ENCODE peak calls at places on chromosome 18, in seven cellular contexts. One of them, this sample, is unnamed.

GRCh38 chr18:74817576-74817975 is 219.9 kb downstream of the ZNF407 start:
- DNase-seq in H9: no peak
- DNase-seq in HCT116: no peak
- DNase-seq in DND-41: no peak
- DNase-seq in SK-N-SH: no peak
- DNase-seq in Karpas-422: no peak
- DNase-seq in neural progenitor cell: no peak
- DNase-seq in this sample: no peak

GRCh38 chr18:7896164-7896563 is 329.0 kb downstream of the PTPRM start:
- DNase-seq in H9: no peak
- DNase-seq in HCT116: no peak
- DNase-seq in DND-41: no peak
- DNase-seq in SK-N-SH: no peak
- DNase-seq in Karpas-422: no peak
- DNase-seq in neural progenitor cell: no peak
- DNase-seq in this sample: no peak

GRCh38 chr18:11976882-11977281 is 4.4 kb upstream of the IMPA2 start:
- DNase-seq in H9: no peak
- DNase-seq in HCT116: no peak
- DNase-seq in DND-41: no peak
- DNase-seq in SK-N-SH: no peak
- DNase-seq in Karpas-422: no peak
- DNase-seq in neural progenitor cell: no peak
- DNase-seq in this sample: no peak

GRCh38 chr18:77197073-77197472 is 52.6 kb upstream of the GALR1 start:
- DNase-seq in H9: peak; percentile 46
- DNase-seq in HCT116: peak; percentile 13
- DNase-seq in DND-41: no peak
- DNase-seq in SK-N-SH: no peak
- DNase-seq in Karpas-422: peak; percentile 73
- DNase-seq in neural progenitor cell: no peak
- DNase-seq in this sample: no peak

GRCh38 chr18:59279722-59280121 is 6.5 kb upstream of the RAX start:
- DNase-seq in H9: no peak
- DNase-seq in HCT116: no peak
- DNase-seq in DND-41: no peak
- DNase-seq in SK-N-SH: no peak
- DNase-seq in Karpas-422: no peak
- DNase-seq in neural progenitor cell: no peak
- DNase-seq in this sample: no peak

GRCh38 chr18:14189858-14190257 is 57.6 kb upstream of the ZNF519 start:
- DNase-seq in H9: no peak
- DNase-seq in HCT116: peak; percentile 70
- DNase-seq in DND-41: no peak
- DNase-seq in SK-N-SH: no peak
- DNase-seq in Karpas-422: no peak
- DNase-seq in neural progenitor cell: no peak
- DNase-seq in this sample: peak; percentile 96

GRCh38 chr18:79401494-79402208 is 5.9 kb downstream of the NFATC1 start:
- DNase-seq in H9: no peak
- DNase-seq in HCT116: no peak
- DNase-seq in DND-41: no peak
- DNase-seq in SK-N-SH: no peak
- DNase-seq in Karpas-422: peak; percentile 59
- DNase-seq in neural progenitor cell: no peak
- DNase-seq in this sample: no peak

GRCh38 chr18:26230497-26230896 is 4.3 kb downstream of the TAF4B start:
- DNase-seq in H9: no peak
- DNase-seq in HCT116: no peak
- DNase-seq in DND-41: no peak
- DNase-seq in SK-N-SH: no peak
- DNase-seq in Karpas-422: peak; percentile 39
- DNase-seq in neural progenitor cell: no peak
- DNase-seq in this sample: no peak

GRCh38 chr18:80154293-80154692 is 45.2 kb downstream of the ADNP2 start:
- DNase-seq in H9: peak; percentile 50
- DNase-seq in HCT116: no peak
- DNase-seq in DND-41: peak; percentile 37
- DNase-seq in SK-N-SH: no peak
- DNase-seq in Karpas-422: peak; percentile 85
- DNase-seq in neural progenitor cell: peak; percentile 47
- DNase-seq in this sample: no peak

GRCh38 chr18:33838084-33838483 is 260.1 kb downstream of the ASXL3 start:
- DNase-seq in H9: no peak
- DNase-seq in HCT116: no peak
- DNase-seq in DND-41: no peak
- DNase-seq in SK-N-SH: no peak
- DNase-seq in Karpas-422: no peak
- DNase-seq in neural progenitor cell: no peak
- DNase-seq in this sample: no peak

GRCh38 chr18:63346031-63346430 is 21.0 kb downstream of the KDSR start:
- DNase-seq in H9: no peak
- DNase-seq in HCT116: no peak
- DNase-seq in DND-41: no peak
- DNase-seq in SK-N-SH: no peak
- DNase-seq in Karpas-422: no peak
- DNase-seq in neural progenitor cell: no peak
- DNase-seq in this sample: no peak

GRCh38 chr18:58452392-58453166 is 176.3 kb downstream of the ALPK2 start:
- DNase-seq in H9: no peak
- DNase-seq in HCT116: no peak
- DNase-seq in DND-41: no peak
- DNase-seq in SK-N-SH: no peak
- DNase-seq in Karpas-422: no peak
- DNase-seq in neural progenitor cell: no peak
- DNase-seq in this sample: no peak

GRCh38 chr18:63439334-63439733 is 17.1 kb upstream of the VPS4B start:
- DNase-seq in H9: peak; percentile 67
- DNase-seq in HCT116: peak; percentile 70
- DNase-seq in DND-41: peak; percentile 55
- DNase-seq in SK-N-SH: peak; percentile 76
- DNase-seq in Karpas-422: peak; percentile 91
- DNase-seq in neural progenitor cell: peak; percentile 71
- DNase-seq in this sample: peak; percentile 25

GRCh38 chr18:78999939-79000338 is 20.3 kb downstream of the SALL3 start:
- DNase-seq in H9: no peak
- DNase-seq in HCT116: peak; percentile 29
- DNase-seq in DND-41: no peak
- DNase-seq in SK-N-SH: no peak
- DNase-seq in Karpas-422: no peak
- DNase-seq in neural progenitor cell: no peak
- DNase-seq in this sample: peak; percentile 38

GRCh38 chr18:80251700-80252099 is 4.4 kb upstream of the PARD6G start:
- DNase-seq in H9: no peak
- DNase-seq in HCT116: no peak
- DNase-seq in DND-41: no peak
- DNase-seq in SK-N-SH: no peak
- DNase-seq in Karpas-422: no peak
- DNase-seq in neural progenitor cell: no peak
- DNase-seq in this sample: no peak

GRCh38 chr18:50679656-50680055 is 119.8 kb downstream of the MAPK4 start:
- DNase-seq in H9: no peak
- DNase-seq in HCT116: no peak
- DNase-seq in DND-41: no peak
- DNase-seq in SK-N-SH: no peak
- DNase-seq in Karpas-422: no peak
- DNase-seq in neural progenitor cell: no peak
- DNase-seq in this sample: no peak

GRCh38 chr18:7567487-7568425 is 640 bp downstream of the PTPRM start:
- DNase-seq in H9: peak; percentile 51
- DNase-seq in HCT116: no peak
- DNase-seq in DND-41: no peak
- DNase-seq in SK-N-SH: peak; percentile 81
- DNase-seq in Karpas-422: no peak
- DNase-seq in neural progenitor cell: peak; percentile 86
- DNase-seq in this sample: no peak

GRCh38 chr18:61948196-61948800 is 55.5 kb upstream of the RNF152 start:
- DNase-seq in H9: no peak
- DNase-seq in HCT116: no peak
- DNase-seq in DND-41: no peak
- DNase-seq in SK-N-SH: no peak
- DNase-seq in Karpas-422: no peak
- DNase-seq in neural progenitor cell: peak; percentile 39
- DNase-seq in this sample: no peak

GRCh38 chr18:76445275-76445674 is 49.8 kb downstream of the ZNF516 start:
- DNase-seq in H9: no peak
- DNase-seq in HCT116: no peak
- DNase-seq in DND-41: no peak
- DNase-seq in SK-N-SH: no peak
- DNase-seq in Karpas-422: no peak
- DNase-seq in neural progenitor cell: no peak
- DNase-seq in this sample: peak; percentile 40

GRCh38 chr18:76875390-76876330 is 53.3 kb downstream of the ZNF236 start:
- DNase-seq in H9: peak; percentile 65
- DNase-seq in HCT116: peak; percentile 28
- DNase-seq in DND-41: peak; percentile 59
- DNase-seq in SK-N-SH: peak; percentile 64
- DNase-seq in Karpas-422: peak; percentile 93
- DNase-seq in neural progenitor cell: peak; percentile 73
- DNase-seq in this sample: peak; percentile 39

GRCh38 chr18:8701546-8702118 is 3.7 kb upstream of the MTCL1 start:
- DNase-seq in H9: no peak
- DNase-seq in HCT116: no peak
- DNase-seq in DND-41: no peak
- DNase-seq in SK-N-SH: peak; percentile 34
- DNase-seq in Karpas-422: no peak
- DNase-seq in neural progenitor cell: no peak
- DNase-seq in this sample: no peak

GRCh38 chr18:41532344-41533086 is 422.5 kb upstream of the PIK3C3 start:
- DNase-seq in H9: no peak
- DNase-seq in HCT116: no peak
- DNase-seq in DND-41: no peak
- DNase-seq in SK-N-SH: no peak
- DNase-seq in Karpas-422: peak; percentile 43
- DNase-seq in neural progenitor cell: peak; percentile 25
- DNase-seq in this sample: no peak

GRCh38 chr18:75132068-75132467 is 76.9 kb downstream of the PTGR3 start:
- DNase-seq in H9: no peak
- DNase-seq in HCT116: no peak
- DNase-seq in DND-41: no peak
- DNase-seq in SK-N-SH: no peak
- DNase-seq in Karpas-422: no peak
- DNase-seq in neural progenitor cell: no peak
- DNase-seq in this sample: no peak

GRCh38 chr18:64693756-64694155 is 544.9 kb upstream of the LINC00305 start:
- DNase-seq in H9: no peak
- DNase-seq in HCT116: no peak
- DNase-seq in DND-41: no peak
- DNase-seq in SK-N-SH: no peak
- DNase-seq in Karpas-422: no peak
- DNase-seq in neural progenitor cell: no peak
- DNase-seq in this sample: no peak
- H3K79me2 ChIP-seq in H9: no peaks in the 10 kb centered on the region
- H3K79me2 ChIP-seq in HCT116: no peaks in the 10 kb centered on the region
- H3K79me2 ChIP-seq in DND-41: no peaks in the 10 kb centered on the region
- H3K79me2 ChIP-seq in SK-N-SH: no peaks in the 10 kb centered on the region
- H3K79me2 ChIP-seq in Karpas-422: no peaks in the 10 kb centered on the region
- H3K79me2 ChIP-seq in neural progenitor cell: no peaks in the 10 kb centered on the region
- H3K79me2 ChIP-seq in this sample: no peaks in the 10 kb centered on the region

GRCh38 chr18:44733754-44734465 is 53.2 kb downstream of the SETBP1 start:
- DNase-seq in H9: no peak
- DNase-seq in HCT116: no peak
- DNase-seq in DND-41: no peak
- DNase-seq in SK-N-SH: no peak
- DNase-seq in Karpas-422: no peak
- DNase-seq in neural progenitor cell: no peak
- DNase-seq in this sample: no peak
- H3K79me2 ChIP-seq in H9: no peaks in the 10 kb centered on the region
- H3K79me2 ChIP-seq in HCT116: no peaks in the 10 kb centered on the region
- H3K79me2 ChIP-seq in DND-41: no peaks in the 10 kb centered on the region
- H3K79me2 ChIP-seq in SK-N-SH: peaks cover 7% of the 10 kb centered on the region
- H3K79me2 ChIP-seq in Karpas-422: no peaks in the 10 kb centered on the region
- H3K79me2 ChIP-seq in neural progenitor cell: no peaks in the 10 kb centered on the region
- H3K79me2 ChIP-seq in this sample: peaks cover 20% of the 10 kb centered on the region

GRCh38 chr18:46877329-46877987 is 39.8 kb downstream of the PIAS2 start:
- DNase-seq in H9: peak; percentile 76
- DNase-seq in HCT116: no peak
- DNase-seq in DND-41: no peak
- DNase-seq in SK-N-SH: no peak
- DNase-seq in Karpas-422: no peak
- DNase-seq in neural progenitor cell: peak; percentile 14
- DNase-seq in this sample: no peak
- H3K79me2 ChIP-seq in H9: peaks cover 8% of the 10 kb centered on the region
- H3K79me2 ChIP-seq in HCT116: peaks cover 80% of the 10 kb centered on the region
- H3K79me2 ChIP-seq in DND-41: peaks cover 55% of the 10 kb centered on the region
- H3K79me2 ChIP-seq in SK-N-SH: peaks cover 34% of the 10 kb centered on the region
- H3K79me2 ChIP-seq in Karpas-422: peaks cover 97% of the 10 kb centered on the region
- H3K79me2 ChIP-seq in neural progenitor cell: peaks cover 97% of the 10 kb centered on the region
- H3K79me2 ChIP-seq in this sample: no peaks in the 10 kb centered on the region

DNA sequence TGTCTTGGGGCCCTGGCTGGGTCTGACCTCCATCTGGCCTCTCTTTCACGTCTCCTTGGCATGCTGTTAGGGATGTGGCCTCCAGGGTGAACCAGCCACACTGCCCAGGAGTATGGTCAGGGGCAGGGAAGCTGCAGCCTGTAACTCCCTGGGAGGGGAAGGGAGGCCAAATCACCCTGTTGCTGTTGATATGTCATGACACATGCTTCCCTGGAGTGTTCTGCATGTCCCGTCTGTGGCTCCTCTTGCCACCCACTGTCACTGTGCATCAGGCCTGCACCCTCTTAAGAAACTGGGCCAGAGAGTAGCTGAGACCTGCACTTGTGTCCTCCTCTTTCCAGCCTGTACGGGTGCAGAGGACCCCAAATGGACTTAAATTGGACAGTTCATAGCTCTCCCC is 221.3 kb downstream of the FHOD3 start:
- DNase-seq in H9: no peak
- DNase-seq in HCT116: no peak
- DNase-seq in DND-41: no peak
- DNase-seq in SK-N-SH: no peak
- DNase-seq in Karpas-422: no peak
- DNase-seq in neural progenitor cell: no peak
- DNase-seq in this sample: no peak
- H3K79me2 ChIP-seq in H9: no peaks in the 10 kb centered on the region
- H3K79me2 ChIP-seq in HCT116: no peaks in the 10 kb centered on the region
- H3K79me2 ChIP-seq in DND-41: no peaks in the 10 kb centered on the region
- H3K79me2 ChIP-seq in SK-N-SH: no peaks in the 10 kb centered on the region
- H3K79me2 ChIP-seq in Karpas-422: no peaks in the 10 kb centered on the region
- H3K79me2 ChIP-seq in neural progenitor cell: peaks cover 72% of the 10 kb centered on the region
- H3K79me2 ChIP-seq in this sample: no peaks in the 10 kb centered on the region

GRCh38 chr18:24014986-24015896 is 687 bp downstream of the TTC39C start:
- DNase-seq in H9: peak; percentile 51
- DNase-seq in HCT116: no peak
- DNase-seq in DND-41: peak; percentile 62
- DNase-seq in SK-N-SH: peak; percentile 86
- DNase-seq in Karpas-422: peak; percentile 38
- DNase-seq in neural progenitor cell: peak; percentile 68
- DNase-seq in this sample: peak; percentile 46

GRCh38 chr18:24014062-24014985 is at the start of gene TTC39C:
- DNase-seq in H9: peak; percentile 55
- DNase-seq in HCT116: peak; percentile 13
- DNase-seq in DND-41: peak; percentile 77
- DNase-seq in SK-N-SH: peak; percentile 91
- DNase-seq in Karpas-422: peak; percentile 65
- DNase-seq in neural progenitor cell: peak; percentile 75
- DNase-seq in this sample: no peak

GRCh38 chr18:24016643-24017042 is 2.1 kb downstream of the TTC39C start:
- DNase-seq in H9: no peak
- DNase-seq in HCT116: peak; percentile 26
- DNase-seq in DND-41: no peak
- DNase-seq in SK-N-SH: peak; percentile 44
- DNase-seq in Karpas-422: no peak
- DNase-seq in neural progenitor cell: no peak
- DNase-seq in this sample: no peak

GRCh38 chr18:24018299-24018910 is 3.9 kb downstream of the TTC39C start:
- DNase-seq in H9: no peak
- DNase-seq in HCT116: no peak
- DNase-seq in DND-41: no peak
- DNase-seq in SK-N-SH: no peak
- DNase-seq in Karpas-422: no peak
- DNase-seq in neural progenitor cell: no peak
- DNase-seq in this sample: no peak

GRCh38 chr18:24015897-24016631 is 1.5 kb downstream of the TTC39C start:
- DNase-seq in H9: no peak
- DNase-seq in HCT116: no peak
- DNase-seq in DND-41: no peak
- DNase-seq in SK-N-SH: peak; percentile 21
- DNase-seq in Karpas-422: peak; percentile 31
- DNase-seq in neural progenitor cell: peak; percentile 19
- DNase-seq in this sample: no peak
- H3K79me2 ChIP-seq in H9: peaks cover 28% of the 10 kb centered on the region
- H3K79me2 ChIP-seq in HCT116: peaks cover 42% of the 10 kb centered on the region
- H3K79me2 ChIP-seq in DND-41: peaks cover 55% of the 10 kb centered on the region
- H3K79me2 ChIP-seq in SK-N-SH: peaks cover 48% of the 10 kb centered on the region
- H3K79me2 ChIP-seq in Karpas-422: no peaks in the 10 kb centered on the region
- H3K79me2 ChIP-seq in neural progenitor cell: peaks cover 31% of the 10 kb centered on the region
- H3K79me2 ChIP-seq in this sample: peaks cover 39% of the 10 kb centered on the region